ENCODE peak calls at places on chromosomes 2 and 18, in six cellular contexts. H is stomach, Z is Calu3, N is MM.1S, A is B cell, F is heart right ventricle. W is an unnamed sample.
A peak's percentile ranks its signal among the peaks of the same experiment; 100 is the strongest.

GRCh38 chr2:222747526-222748160 is 76.2 kb downstream of the MOGAT1 start:
- DNase-seq in H (no peak), Z (no peak), N (no peak), A (no peak), F (no peak), W (peak; percentile 29)

GRCh38 chr2:112764071-112765044 is at the start of gene CKAP2L:
- DNase-seq in H (peak; percentile 96), Z (peak; percentile 96), N (peak; percentile 99), A (peak; percentile 97), F (peak; percentile 93), W (peak; percentile 96)

GRCh38 chr2:149015926-149016563 is 22.5 kb upstream of the LYPD6B start:
- DNase-seq in H (no peak), Z (no peak), N (no peak), A (no peak), F (no peak), W (no peak)

GRCh38 chr2:224136394-224136793 is 97.3 kb upstream of the SERPINE2 start:
- DNase-seq in H (no peak), Z (no peak), N (no peak), A (no peak), F (no peak), W (no peak)

GRCh38 chr2:105926960-105927678 is 182.4 kb downstream of the NCK2 start:
- DNase-seq in H (no peak), Z (peak; percentile 62), N (peak; percentile 59), A (no peak), F (no peak), W (no peak)

GRCh38 chr2:95265182-95265581 is 9.1 kb upstream of the PROM2 start:
- DNase-seq in H (peak; percentile 4), Z (no peak), N (no peak), A (no peak), F (no peak), W (no peak)

GRCh38 chr2:96153291-96153713 is 8.1 kb upstream of the DUSP2 start:
- DNase-seq in H (no peak), Z (no peak), N (no peak), A (no peak), F (no peak), W (no peak)

GRCh38 chr2:200026312-200026711 is 70.9 kb downstream of the MAIP1 start:
- DNase-seq in H (no peak), Z (no peak), N (no peak), A (no peak), F (no peak), W (no peak)

GRCh38 chr2:49288113-49288710 is 133.9 kb upstream of the FSHR start:
- DNase-seq in H (no peak), Z (no peak), N (no peak), A (no peak), F (no peak), W (no peak)

GRCh38 chr2:85674417-85674816 is 6.4 kb upstream of the SFTPB start:
- DNase-seq in H (no peak), Z (no peak), N (no peak), A (no peak), F (no peak), W (no peak)

GRCh38 chr2:191155608-191156071 is 4.8 kb upstream of the STAT4 start:
- DNase-seq in H (no peak), Z (no peak), N (peak; percentile 63), A (no peak), F (no peak), W (peak; percentile 52)

GRCh38 chr2:176112375-176113302 is 3.9 kb upstream of the HOXD10 start:
- DNase-seq in H (no peak), Z (no peak), N (no peak), A (no peak), F (no peak), W (no peak)

GRCh38 chr2:33033524-33034150 is 86.9 kb downstream of the LTBP1 start:
- DNase-seq in H (no peak), Z (peak; percentile 10), N (peak; percentile 36), A (no peak), F (no peak), W (no peak)

GRCh38 chr2:207087046-207087902 is 78.5 kb downstream of the KLF7 start:
- DNase-seq in H (no peak), Z (no peak), N (no peak), A (no peak), F (no peak), W (no peak)

GRCh38 chr18:61322265-61322873 is 10.9 kb upstream of the CDH20 start:
- DNase-seq in H (peak; percentile 44), Z (peak; percentile 87), N (peak; percentile 59), A (peak; percentile 49), F (peak; percentile 58), W (peak; percentile 74)

GRCh38 chr2:118658581-118659248 is 188.7 kb downstream of the EN1 start:
- DNase-seq in H (no peak), Z (no peak), N (no peak), A (no peak), F (no peak), W (no peak)

GRCh38 chr2:203690110-203691047 is 16.1 kb upstream of the CD28 start:
- DNase-seq in H (no peak), Z (no peak), N (no peak), A (no peak), F (no peak), W (no peak)

GRCh38 chr2:10876394-10876793 is 35.3 kb upstream of the KCNF1 start:
- DNase-seq in H (no peak), Z (no peak), N (no peak), A (no peak), F (no peak), W (no peak)

GRCh38 chr2:130920417-130921030 is 83.8 kb downstream of the ARHGEF4 start:
- DNase-seq in H (peak; percentile 68), Z (peak; percentile 78), N (peak; percentile 15), A (peak; percentile 55), F (peak; percentile 44), W (peak; percentile 81)

GRCh38 chr2:84919885-84920580 is 14.6 kb downstream of the TMSB10 start:
- DNase-seq in H (no peak), Z (peak; percentile 69), N (no peak), A (no peak), F (no peak), W (peak; percentile 51)

GRCh38 chr18:38966846-38967245 is 1401.2 kb upstream of the CELF4 start:
- DNase-seq in H (no peak), Z (no peak), N (no peak), A (no peak), F (no peak), W (no peak)

GRCh38 chr2:208142255-208142924 is 3.6 kb downstream of the CRYGB start:
- DNase-seq in H (no peak), Z (no peak), N (no peak), A (no peak), F (no peak), W (no peak)

GRCh38 chr2:69036926-69037325 is 23.9 kb downstream of the ANTXR1 start:
- DNase-seq in H (no peak), Z (no peak), N (no peak), A (no peak), F (no peak), W (no peak)

GRCh38 chr2:143128681-143129580 is at the start of gene ARHGAP15:
- DNase-seq in H (peak; percentile 27), Z (no peak), N (peak; percentile 70), A (peak; percentile 80), F (peak; percentile 13), W (peak; percentile 50)

GRCh38 chr2:170475878-170476277 is 239.3 kb upstream of the SP5 start:
- DNase-seq in H (no peak), Z (peak; percentile 13), N (no peak), A (no peak), F (no peak), W (no peak)

GRCh38 chr2:174076948-174077347 is 111.8 kb upstream of the SP3 start:
- DNase-seq in H (no peak), Z (no peak), N (no peak), A (no peak), F (no peak), W (no peak)

GRCh38 chr2:128377071-128377910 is 58.6 kb upstream of the HS6ST1 start:
- DNase-seq in H (peak; percentile 17), Z (no peak), N (no peak), A (no peak), F (no peak), W (no peak)

GRCh38 chr2:144211826-144212225 is 308.1 kb downstream of the ZEB2 start:
- DNase-seq in H (no peak), Z (no peak), N (no peak), A (no peak), F (no peak), W (no peak)

GRCh38 chr2:215828528-215829184 is 184.7 kb downstream of the MREG start:
- DNase-seq in H (peak; percentile 58), Z (peak; percentile 79), N (peak; percentile 48), A (peak; percentile 62), F (no peak), W (peak; percentile 56)
- TF ChIP-seq CTCF in H (no peak), Z (peak; percentile 87), N (peak; percentile 68), A (peak; percentile 70), F (peak; percentile 39), W (peak; percentile 48)

GRCh38 chr2:241611062-241611461 is 25.9 kb downstream of the THAP4 start:
- DNase-seq in H (no peak), Z (no peak), N (no peak), A (no peak), F (no peak), W (no peak)

GRCh38 chr2:241612156-241613017 is 24.6 kb downstream of the THAP4 start:
- DNase-seq in H (no peak), Z (no peak), N (no peak), A (no peak), F (no peak), W (no peak)

GRCh38 chr2:241608881-241609280 is 28.1 kb downstream of the THAP4 start:
- DNase-seq in H (no peak), Z (no peak), N (no peak), A (no peak), F (no peak), W (no peak)

GRCh38 chr2:241607162-241607885 is 29.6 kb downstream of the THAP4 start:
- DNase-seq in H (no peak), Z (no peak), N (no peak), A (no peak), F (no peak), W (no peak)

GRCh38 chr2:241609859-241610793 is 26.8 kb downstream of the THAP4 start:
- DNase-seq in H (peak; percentile 90), Z (peak; percentile 94), N (peak; percentile 63), A (peak; percentile 86), F (peak; percentile 87), W (peak; percentile 97)
- TF ChIP-seq CTCF in H (no peak), Z (peak; percentile 72), N (peak; percentile 38), A (peak; percentile 76), F (peak; percentile 68), W (peak; percentile 98)

GRCh38 chr18:45850021-45850420 is 24.5 kb downstream of the SIGLEC15 start:
- DNase-seq in H (no peak), Z (peak; percentile 39), N (no peak), A (no peak), F (no peak), W (no peak)
- TF ChIP-seq CTCF in H (no peak), Z (no peak), N (peak; percentile 3), A (peak; percentile 19), F (no peak), W (no peak)

DNA sequence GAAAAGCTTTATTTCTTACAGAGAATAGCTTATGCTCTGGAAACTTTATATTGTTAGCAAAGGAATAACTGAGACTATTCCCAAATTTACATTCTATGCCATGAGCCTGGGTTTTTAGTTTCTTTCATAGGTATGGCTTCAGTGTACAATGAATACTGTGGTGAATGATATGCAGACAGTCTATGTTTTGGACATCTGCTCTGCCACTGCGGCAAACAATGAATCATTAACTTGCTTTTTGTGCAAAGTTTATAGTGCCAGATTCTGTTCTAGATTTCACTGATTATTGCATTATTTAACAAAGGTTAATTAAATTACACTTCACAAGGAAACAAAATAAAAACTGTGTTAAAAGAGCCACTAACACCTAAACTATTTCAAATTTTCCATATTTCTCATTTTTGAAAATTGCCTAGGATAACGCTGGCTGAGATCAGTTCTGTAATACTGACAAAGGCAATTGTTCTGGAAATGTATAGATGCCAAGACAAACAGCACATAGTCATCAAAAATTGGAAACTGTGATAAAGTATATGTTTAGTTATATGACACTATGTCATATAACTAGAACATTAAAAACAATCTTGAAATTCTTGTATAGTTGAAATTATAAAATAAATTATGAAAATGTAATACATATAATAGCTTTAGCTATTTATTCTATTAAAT is 74.7 kb downstream of the ITSN2 start:
- DNase-seq in H (no peak), Z (no peak), N (no peak), A (no peak), F (no peak), W (no peak)
- TF ChIP-seq CTCF in H (no peak), Z (no peak), N (no peak), A (no peak), F (no peak), W (no peak)

W was measured in GM20000.